ENCODE peak calls at places on chromosomes 3 and 15, in six cellular contexts. One of them, this sample, is unnamed.

GRCh38 chr3:8371085-8371551 is 130.5 kb upstream of the LMCD1 start:
- DNase-seq in IMR-90: peak
- DNase-seq in neuronal stem cell: no peak
- DNase-seq in H9: no peak
- DNase-seq in mesenchymal stem cell: peak
- DNase-seq in trophoblast cell: no peak
- DNase-seq in this sample: no peak

GRCh38 chr3:193446975-193447602 is 68.5 kb upstream of the ATP13A5 start:
- DNase-seq in IMR-90: no peak
- DNase-seq in H9: no peak
- DNase-seq in trophoblast cell: no peak
- DNase-seq in mesenchymal stem cell: no peak
- DNase-seq in neuronal stem cell: no peak
- DNase-seq in this sample: no peak

GRCh38 chr15:25905140-25905539 is 42.0 kb upstream of the ATP10A start:
- DNase-seq in trophoblast cell: no peak
- DNase-seq in H9: no peak
- DNase-seq in IMR-90: peak
- DNase-seq in mesenchymal stem cell: no peak
- DNase-seq in neuronal stem cell: no peak
- DNase-seq in this sample: no peak

GRCh38 chr3:111667621-111668239 is 72.6 kb upstream of the ZBED2 start:
- DNase-seq in IMR-90: peak
- DNase-seq in H9: no peak
- DNase-seq in mesenchymal stem cell: peak
- DNase-seq in trophoblast cell: peak
- DNase-seq in neuronal stem cell: no peak
- DNase-seq in this sample: no peak

GRCh38 chr3:101676765-101677435 is at the start of gene ZBTB11:
- DNase-seq in mesenchymal stem cell: peak
- DNase-seq in H9: peak
- DNase-seq in IMR-90: peak
- DNase-seq in neuronal stem cell: peak
- DNase-seq in trophoblast cell: peak
- DNase-seq in this sample: peak

GRCh38 chr3:187968883-187969580 is 184.9 kb upstream of the LPP start:
- DNase-seq in H9: no peak
- DNase-seq in mesenchymal stem cell: peak
- DNase-seq in neuronal stem cell: no peak
- DNase-seq in IMR-90: peak
- DNase-seq in trophoblast cell: peak
- DNase-seq in this sample: no peak

GRCh38 chr15:68318008-68318835 is 40.7 kb downstream of the FEM1B start:
- DNase-seq in trophoblast cell: no peak
- DNase-seq in neuronal stem cell: no peak
- DNase-seq in mesenchymal stem cell: no peak
- DNase-seq in IMR-90: no peak
- DNase-seq in H9: no peak
- DNase-seq in this sample: no peak

GRCh38 chr15:98648654-98649537 is 557 bp downstream of the IGF1R start:
- DNase-seq in trophoblast cell: peak
- DNase-seq in H9: no peak
- DNase-seq in neuronal stem cell: peak
- DNase-seq in mesenchymal stem cell: peak
- DNase-seq in IMR-90: peak
- DNase-seq in this sample: peak

GRCh38 chr15:65416845-65417416 is 5.8 kb downstream of the IGDCC4 start:
- DNase-seq in H9: peak
- DNase-seq in IMR-90: peak
- DNase-seq in mesenchymal stem cell: peak
- DNase-seq in neuronal stem cell: peak
- DNase-seq in trophoblast cell: no peak
- DNase-seq in this sample: peak

GRCh38 chr3:155184027-155184426 is 103.9 kb downstream of the MME start:
- DNase-seq in mesenchymal stem cell: peak
- DNase-seq in H9: no peak
- DNase-seq in IMR-90: no peak
- DNase-seq in neuronal stem cell: no peak
- DNase-seq in trophoblast cell: no peak
- DNase-seq in this sample: no peak

GRCh38 chr3:53350652-53351051 is 3.3 kb upstream of the DCP1A start:
- DNase-seq in IMR-90: peak
- DNase-seq in mesenchymal stem cell: peak
- DNase-seq in trophoblast cell: peak
- DNase-seq in H9: peak
- DNase-seq in neuronal stem cell: no peak
- DNase-seq in this sample: peak

GRCh38 chr3:64405211-64405818 is 180.0 kb upstream of the PRICKLE2 start:
- DNase-seq in IMR-90: peak
- DNase-seq in trophoblast cell: no peak
- DNase-seq in H9: no peak
- DNase-seq in neuronal stem cell: no peak
- DNase-seq in mesenchymal stem cell: peak
- DNase-seq in this sample: no peak

GRCh38 chr3:9778102-9778501 is 8.4 kb upstream of the CAMK1 start:
- DNase-seq in trophoblast cell: no peak
- DNase-seq in neuronal stem cell: no peak
- DNase-seq in IMR-90: peak
- DNase-seq in H9: no peak
- DNase-seq in mesenchymal stem cell: no peak
- DNase-seq in this sample: no peak

GRCh38 chr3:63290686-63291085 is 12.6 kb downstream of the SYNPR start:
- DNase-seq in neuronal stem cell: no peak
- DNase-seq in H9: no peak
- DNase-seq in IMR-90: no peak
- DNase-seq in trophoblast cell: no peak
- DNase-seq in mesenchymal stem cell: no peak
- DNase-seq in this sample: no peak

GRCh38 chr3:182793663-182794454 is 555 bp downstream of the ATP11B start:
- DNase-seq in trophoblast cell: peak
- DNase-seq in mesenchymal stem cell: peak
- DNase-seq in H9: peak
- DNase-seq in neuronal stem cell: peak
- DNase-seq in IMR-90: peak
- DNase-seq in this sample: peak

GRCh38 chr15:101198820-101199219 is 53.0 kb downstream of the CHSY1 start:
- DNase-seq in neuronal stem cell: no peak
- DNase-seq in IMR-90: peak
- DNase-seq in H9: no peak
- DNase-seq in trophoblast cell: no peak
- DNase-seq in mesenchymal stem cell: peak
- DNase-seq in this sample: no peak

GRCh38 chr3:51940648-51941421 is 869 bp downstream of the RRP9 start:
- DNase-seq in neuronal stem cell: no peak
- DNase-seq in IMR-90: no peak
- DNase-seq in trophoblast cell: peak
- DNase-seq in mesenchymal stem cell: peak
- DNase-seq in H9: no peak
- DNase-seq in this sample: peak

GRCh38 chr15:56617628-56618027 is 115.7 kb downstream of the ZNF280D start:
- DNase-seq in neuronal stem cell: no peak
- DNase-seq in mesenchymal stem cell: no peak
- DNase-seq in IMR-90: no peak
- DNase-seq in H9: no peak
- DNase-seq in trophoblast cell: no peak
- DNase-seq in this sample: no peak

GRCh38 chr15:56616551-56616950 is 116.8 kb downstream of the ZNF280D start:
- DNase-seq in H9: no peak
- DNase-seq in neuronal stem cell: no peak
- DNase-seq in mesenchymal stem cell: no peak
- DNase-seq in IMR-90: no peak
- DNase-seq in trophoblast cell: no peak
- DNase-seq in this sample: no peak

DNA sequence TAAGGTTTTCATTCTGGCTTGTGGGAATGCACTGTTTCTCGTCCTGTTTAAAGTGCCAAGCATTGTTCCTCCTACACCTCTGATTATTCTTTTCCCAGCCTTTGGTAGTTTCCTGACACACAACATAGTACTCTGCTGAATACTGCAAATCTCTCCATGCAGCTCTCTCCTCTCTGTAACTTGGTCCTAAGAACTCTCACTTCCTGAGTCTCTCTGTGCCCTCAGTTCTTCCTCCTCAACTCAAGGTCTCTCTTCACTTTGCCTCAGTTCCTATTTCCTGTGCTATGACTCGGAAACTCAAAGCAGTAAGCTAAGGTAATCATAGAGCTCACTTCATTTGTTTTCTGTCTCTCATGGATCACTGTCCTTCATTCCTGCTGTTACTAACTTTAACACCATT is 113.4 kb downstream of the ZNF280D start:
- DNase-seq in trophoblast cell: no peak
- DNase-seq in H9: no peak
- DNase-seq in mesenchymal stem cell: no peak
- DNase-seq in neuronal stem cell: no peak
- DNase-seq in IMR-90: no peak
- DNase-seq in this sample: no peak
- H4K8ac ChIP-seq in trophoblast cell: no peak
- H4K8ac ChIP-seq in H9: no peak
- H4K8ac ChIP-seq in mesenchymal stem cell: no peak
- H4K8ac ChIP-seq in neuronal stem cell: no peak
- H4K8ac ChIP-seq in IMR-90: no peak
- H4K8ac ChIP-seq in this sample: no peak

GRCh38 chr15:28909958-28910500 is 24.3 kb downstream of the APBA2 start:
- DNase-seq in IMR-90: no peak
- DNase-seq in neuronal stem cell: no peak
- DNase-seq in trophoblast cell: no peak
- DNase-seq in H9: no peak
- DNase-seq in mesenchymal stem cell: no peak
- DNase-seq in this sample: no peak
- H3K27ac ChIP-seq in IMR-90: no peak
- H3K27ac ChIP-seq in neuronal stem cell: no peak
- H3K27ac ChIP-seq in trophoblast cell: no peak
- H3K27ac ChIP-seq in H9: no peak
- H3K27ac ChIP-seq in mesenchymal stem cell: no peak
- H3K27ac ChIP-seq in this sample: no peak

GRCh38 chr15:93063796-93064690 is 25.0 kb downstream of the RGMA start:
- DNase-seq in neuronal stem cell: no peak
- DNase-seq in IMR-90: no peak
- DNase-seq in H9: no peak
- DNase-seq in trophoblast cell: peak
- DNase-seq in mesenchymal stem cell: no peak
- DNase-seq in this sample: no peak
- H4K8ac ChIP-seq in neuronal stem cell: no peak
- H4K8ac ChIP-seq in IMR-90: no peak
- H4K8ac ChIP-seq in H9: no peak
- H4K8ac ChIP-seq in trophoblast cell: no peak
- H4K8ac ChIP-seq in mesenchymal stem cell: no peak
- H4K8ac ChIP-seq in this sample: no peak

DNA sequence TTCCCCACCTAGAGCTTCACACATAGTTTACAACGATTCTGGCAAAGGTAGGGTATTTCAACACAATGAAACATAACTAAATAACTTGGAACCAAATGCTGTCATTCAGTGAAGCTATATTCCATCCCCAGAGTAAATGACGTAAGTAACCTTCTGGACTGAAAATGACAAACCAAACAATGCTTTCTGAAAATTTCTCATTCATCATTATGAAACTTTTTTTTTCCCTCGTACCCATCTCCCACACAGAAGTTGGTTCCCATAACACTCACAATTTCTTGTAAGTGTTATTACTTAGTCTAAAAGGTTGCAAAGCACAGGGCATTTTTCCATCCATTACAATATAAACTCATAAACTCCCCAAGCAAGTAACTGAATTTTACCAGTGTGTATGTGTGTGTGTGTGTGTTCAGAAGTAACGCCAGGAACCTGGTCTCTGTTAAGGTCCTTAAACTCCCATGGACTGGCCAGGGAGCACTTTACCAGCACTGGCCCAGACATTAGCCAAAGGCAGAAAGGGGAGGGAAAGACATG is 41.6 kb downstream of the CBLB start:
- DNase-seq in trophoblast cell: no peak
- DNase-seq in H9: no peak
- DNase-seq in mesenchymal stem cell: no peak
- DNase-seq in IMR-90: no peak
- DNase-seq in neuronal stem cell: no peak
- DNase-seq in this sample: no peak
- H3K27ac ChIP-seq in trophoblast cell: no peak
- H3K27ac ChIP-seq in H9: no peak
- H3K27ac ChIP-seq in mesenchymal stem cell: no peak
- H3K27ac ChIP-seq in IMR-90: no peak
- H3K27ac ChIP-seq in neuronal stem cell: no peak
- H3K27ac ChIP-seq in this sample: no peak

DNA sequence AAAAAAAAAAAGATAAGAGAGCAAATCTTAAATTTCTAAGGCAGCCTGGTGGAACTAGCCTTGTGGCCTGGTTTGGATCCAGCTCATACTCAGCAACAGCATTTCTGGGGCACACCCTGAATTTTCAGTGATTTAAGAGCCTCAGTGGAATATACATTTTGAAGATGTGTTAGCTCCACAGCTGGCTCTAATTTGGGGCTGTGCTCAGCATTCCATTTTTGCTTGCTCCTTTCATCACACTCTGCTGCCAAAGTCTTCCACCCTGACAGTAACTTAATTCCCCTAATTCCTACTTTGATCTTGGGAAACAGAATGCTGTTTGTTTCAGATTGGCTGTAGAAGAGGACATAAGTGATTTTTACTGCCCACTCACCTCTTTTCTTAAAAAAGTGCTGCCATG is 4.4 kb downstream of the USP50 start:
- DNase-seq in trophoblast cell: no peak
- DNase-seq in H9: no peak
- DNase-seq in neuronal stem cell: no peak
- DNase-seq in IMR-90: peak
- DNase-seq in mesenchymal stem cell: no peak
- DNase-seq in this sample: no peak
- H4K8ac ChIP-seq in trophoblast cell: no peak
- H4K8ac ChIP-seq in H9: no peak
- H4K8ac ChIP-seq in neuronal stem cell: no peak
- H4K8ac ChIP-seq in IMR-90: no peak
- H4K8ac ChIP-seq in mesenchymal stem cell: no peak
- H4K8ac ChIP-seq in this sample: no peak

DNA sequence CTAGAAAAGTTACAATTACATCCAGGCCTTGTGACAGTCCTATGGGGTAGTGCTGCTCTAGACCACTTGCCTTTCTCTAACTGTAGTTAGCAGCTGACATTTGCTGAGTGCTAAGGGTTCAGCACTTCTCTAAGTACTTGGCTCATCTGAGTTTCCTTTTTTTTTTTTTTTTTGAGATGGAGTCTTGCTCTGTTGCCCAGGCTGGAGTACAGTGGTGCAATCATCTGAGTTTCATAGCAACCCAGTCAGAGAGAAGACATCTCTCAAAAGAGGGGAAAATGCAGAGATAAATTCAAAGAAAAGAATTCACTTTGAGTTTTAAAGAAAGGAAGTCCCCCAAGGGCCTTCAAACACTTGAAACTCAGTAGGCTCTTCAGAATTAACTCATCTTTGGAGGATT is 130.8 kb downstream of the MYLK start:
- DNase-seq in neuronal stem cell: no peak
- DNase-seq in trophoblast cell: no peak
- DNase-seq in mesenchymal stem cell: no peak
- DNase-seq in IMR-90: no peak
- DNase-seq in H9: no peak
- DNase-seq in this sample: no peak
- H3K27ac ChIP-seq in neuronal stem cell: no peak
- H3K27ac ChIP-seq in trophoblast cell: no peak
- H3K27ac ChIP-seq in mesenchymal stem cell: peak
- H3K27ac ChIP-seq in IMR-90: peak
- H3K27ac ChIP-seq in H9: no peak
- H3K27ac ChIP-seq in this sample: no peak